ENCODE peak calls at places on chromosomes 16 and 17, in five cellular contexts. T is right atrium auricular region, L is Caco-2, G is psoas muscle, Y is fibroblast of lung. W is an unnamed sample. For H3K27me3, the result is how much of the 10 kb centered on the place peaks cover.

GRCh38 chr16:84199861-84200260 is 8.9 kb downstream of the ADAD2 start:
- DNase-seq in T (peak), L (no peak), G (no peak), Y (no peak), W (no peak)

GRCh38 chr17:44376124-44376523 is 12.5 kb upstream of the FAM171A2 start:
- DNase-seq in T (no peak), L (peak), G (peak), Y (no peak), W (no peak)

GRCh38 chr17:35879748-35880654 is at the start of gene CCL5:
- DNase-seq in T (no peak), L (no peak), G (no peak), Y (no peak), W (no peak)

GRCh38 chr17:76626442-76626841 is 17.1 kb downstream of the ST6GALNAC1 start:
- DNase-seq in T (no peak), L (no peak), G (no peak), Y (no peak), W (no peak)

GRCh38 chr17:78248051-78248914 is 16.9 kb downstream of the TMEM235 start:
- DNase-seq in T (no peak), L (no peak), G (no peak), Y (no peak), W (no peak)

GRCh38 chr16:81620796-81621195 is 158.3 kb upstream of the PLCG2 start:
- DNase-seq in T (no peak), L (no peak), G (no peak), Y (no peak), W (no peak)

GRCh38 chr17:49951362-49952080 is 17.5 kb upstream of the DLX4 start:
- DNase-seq in T (no peak), L (no peak), G (no peak), Y (no peak), W (no peak)

GRCh38 chr17:64155751-64156544 is 26.0 kb upstream of the ERN1 start:
- DNase-seq in T (peak), L (no peak), G (peak), Y (peak), W (no peak)

GRCh38 chr17:76054112-76054476 is 18.2 kb downstream of the SRP68 start:
- DNase-seq in T (no peak), L (peak), G (no peak), Y (peak), W (no peak)

GRCh38 chr16:71709231-71709781 is 15.2 kb downstream of the PHLPP2 start:
- DNase-seq in T (no peak), L (no peak), G (no peak), Y (peak), W (no peak)

DNA sequence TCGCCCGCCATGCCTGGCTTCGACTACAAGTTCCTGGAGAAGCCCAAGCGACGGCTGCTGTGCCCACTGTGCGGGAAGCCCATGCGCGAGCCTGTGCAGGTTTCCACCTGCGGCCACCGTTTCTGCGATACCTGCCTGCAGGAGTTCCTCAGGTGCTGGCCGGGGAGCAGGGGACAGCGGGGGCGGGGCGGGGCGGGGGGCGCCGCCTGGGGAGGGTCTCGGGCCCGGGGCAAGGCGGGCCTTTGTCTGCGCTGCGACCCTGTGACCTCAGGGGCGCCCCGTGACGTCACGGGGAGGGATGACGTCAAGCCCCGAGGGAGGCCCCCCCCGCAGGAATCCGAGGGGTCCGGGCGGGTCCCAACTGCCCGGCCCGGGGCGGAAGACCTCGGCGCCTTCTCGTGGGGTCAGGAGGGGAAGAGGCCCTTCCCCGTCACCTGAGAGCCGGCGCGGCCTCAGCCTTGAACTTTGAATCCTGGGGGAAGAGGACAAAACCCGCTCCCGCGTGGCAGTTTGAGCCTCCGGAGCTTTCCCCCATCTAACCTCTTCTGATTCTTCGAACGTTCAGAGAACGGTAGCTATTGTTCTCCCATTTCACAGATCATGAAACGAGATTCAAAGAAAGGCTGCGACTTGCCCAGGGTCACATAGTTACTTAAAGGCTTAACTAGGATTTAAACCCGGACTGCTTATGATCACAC is 442 bp downstream of the TRAF4 start:
- DNase-seq in T (no peak), L (peak), G (peak), Y (peak), W (no peak)
- TF ChIP-seq CTCF in T (no peak), L (no peak), G (no peak), Y (no peak), W (no peak)

GRCh38 chr16:47465919-47466630 is 4.9 kb downstream of the PHKB start:
- DNase-seq in T (no peak), L (no peak), G (no peak), Y (no peak), W (no peak)
- H3K4me3 ChIP-seq in T (no peak), L (no peak), G (no peak), Y (no peak), W (no peak)

GRCh38 chr17:3534881-3535252 is 22.7 kb downstream of the TRPV3 start:
- DNase-seq in T (no peak), L (no peak), G (peak), Y (peak), W (no peak)
- H3K27me3 ChIP-seq in T (under half), L (under half), G (under half), Y (under half), W (under half)

DNA sequence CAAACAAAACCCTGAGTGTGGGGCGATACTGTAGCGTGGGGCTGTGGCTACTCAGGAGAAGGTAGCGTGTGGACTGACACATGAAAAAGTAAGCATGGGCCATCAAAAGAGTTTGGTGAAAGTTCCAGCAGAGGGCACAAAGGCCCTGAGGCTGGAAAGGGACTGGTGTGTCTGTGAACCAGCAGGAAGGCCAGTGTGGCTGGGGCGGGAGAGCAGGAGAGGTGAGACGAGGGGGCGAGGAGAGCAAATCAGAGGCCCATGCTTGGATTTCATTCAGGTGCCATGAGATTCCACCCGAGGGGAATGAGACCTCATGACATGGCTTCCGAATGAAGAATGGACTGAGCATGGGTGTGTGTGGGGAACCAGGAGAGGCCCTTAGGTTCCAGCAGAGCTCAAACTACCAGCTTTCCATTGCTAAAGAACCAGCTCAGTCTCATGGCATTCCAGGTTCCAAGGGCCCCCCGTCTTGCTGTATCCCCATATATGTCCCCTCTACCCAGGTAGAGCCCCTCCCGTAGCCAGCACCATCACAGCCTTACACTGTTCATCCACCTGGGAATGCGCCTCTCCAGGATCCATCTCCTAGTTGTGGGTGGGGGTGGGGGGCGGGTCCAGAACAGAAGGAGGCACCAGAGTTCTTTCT is 31.1 kb downstream of the TRPV2 start:
- DNase-seq in T (no peak), L (no peak), G (no peak), Y (no peak), W (no peak)
- TF ChIP-seq CTCF in T (no peak), L (no peak), G (no peak), Y (no peak), W (no peak)

GRCh38 chr17:82831041-82831817 is 8.6 kb downstream of the ZNF750 start:
- DNase-seq in T (no peak), L (no peak), G (no peak), Y (no peak), W (no peak)

GRCh38 chr17:82832411-82832810 is 7.4 kb downstream of the ZNF750 start:
- DNase-seq in T (no peak), L (no peak), G (no peak), Y (no peak), W (no peak)

GRCh38 chr17:82828875-82829487 is 10.8 kb downstream of the ZNF750 start:
- DNase-seq in T (no peak), L (no peak), G (no peak), Y (no peak), W (no peak)

GRCh38 chr17:82831818-82832200 is 8.0 kb downstream of the ZNF750 start:
- DNase-seq in T (no peak), L (no peak), G (no peak), Y (no peak), W (no peak)

GRCh38 chr17:82830249-82830661 is 9.6 kb downstream of the ZNF750 start:
- DNase-seq in T (peak), L (no peak), G (peak), Y (peak), W (no peak)
- H3K4me3 ChIP-seq in T (peak), L (no peak), G (peak), Y (no peak), W (no peak)